ENCODE peak calls at places on chromosomes 4 and X, in ten cellular contexts. U, F, Q, D, P, B, J, X, A and R are unnamed samples.

GRCh38 chr4:35459045-35459444 is 785.3 kb downstream of the ARAP2 start:
- DNase-seq in U (no peak), F (no peak), Q (no peak), D (no peak), P (no peak), B (no peak), J (no peak), X (no peak), A (no peak), R (no peak)

GRCh38 chr4:71614626-71615025 is 169.3 kb downstream of the GC start:
- DNase-seq in U (no peak), F (no peak), Q (no peak), D (no peak), P (no peak), B (no peak), J (no peak), X (no peak), A (no peak), R (no peak)

GRCh38 chr4:177161781-177162180 is 147.9 kb upstream of the NEIL3 start:
- DNase-seq in U (no peak), F (no peak), Q (no peak), D (no peak), P (peak), B (no peak), J (no peak), X (no peak), A (no peak), R (no peak)

GRCh38 chr4:73064536-73064935 is 5.0 kb downstream of the COX18 start:
- DNase-seq in U (no peak), F (no peak), Q (no peak), D (no peak), P (no peak), B (no peak), J (no peak), X (no peak), A (no peak), R (no peak)

GRCh38 chr4:6178757-6179156 is 21.6 kb downstream of the JAKMIP1 start:
- DNase-seq in U (no peak), F (no peak), Q (no peak), D (no peak), P (no peak), B (no peak), J (no peak), X (no peak), A (no peak), R (no peak)

GRCh38 chr4:47287735-47288134 is 175.8 kb downstream of the COMMD8 start:
- DNase-seq in U (no peak), F (no peak), Q (no peak), D (no peak), P (peak), B (peak), J (no peak), X (no peak), A (peak), R (no peak)

GRCh38 chrX:98568795-98569194 is 1685.1 kb downstream of the RPA4 start:
- DNase-seq in U (no peak), F (no peak), Q (no peak), D (no peak), P (no peak), B (no peak), J (no peak), X (no peak), A (no peak), R (no peak)

GRCh38 chrX:39905946-39906345 is 191.8 kb downstream of the BCOR start:
- DNase-seq in U (no peak), F (no peak), Q (no peak), D (no peak), P (no peak), B (no peak), J (no peak), X (no peak), A (no peak), R (no peak)

GRCh38 chr4:121656269-121656641 is 40.5 kb downstream of the ANXA5 start:
- DNase-seq in U (no peak), F (peak), Q (no peak), D (no peak), P (peak), B (peak), J (peak), X (peak), A (peak), R (no peak)

GRCh38 chr4:128285085-128286023 is 2.3 kb downstream of the PGRMC2 start:
- DNase-seq in U (no peak), F (no peak), Q (no peak), D (peak), P (peak), B (no peak), J (peak), X (no peak), A (peak), R (no peak)

GRCh38 chrX:153764786-153765137 is 713 bp downstream of the PLXNB3 start:
- DNase-seq in U (no peak), F (no peak), Q (no peak), D (peak), P (no peak), B (no peak), J (no peak), X (peak), A (no peak), R (no peak)

GRCh38 chrX:47529548-47529947 is 31.5 kb upstream of the ARAF start:
- DNase-seq in U (no peak), F (no peak), Q (no peak), D (no peak), P (no peak), B (no peak), J (no peak), X (no peak), A (no peak), R (no peak)

GRCh38 chrX:40010550-40011364 is 87.0 kb downstream of the BCOR start:
- DNase-seq in U (no peak), F (no peak), Q (no peak), D (no peak), P (no peak), B (no peak), J (no peak), X (no peak), A (no peak), R (no peak)

GRCh38 chr4:147846318-147847135 is 114.6 kb downstream of the ARHGAP10 start:
- DNase-seq in U (no peak), F (no peak), Q (no peak), D (no peak), P (no peak), B (no peak), J (no peak), X (no peak), A (no peak), R (no peak)

GRCh38 chr4:186765138-186765537 is 41.5 kb upstream of the FAT1 start:
- DNase-seq in U (no peak), F (no peak), Q (no peak), D (no peak), P (peak), B (no peak), J (no peak), X (no peak), A (peak), R (no peak)

GRCh38 chrX:119411959-119412358 is 12.8 kb downstream of the SLC25A43 start:
- DNase-seq in U (no peak), F (peak), Q (no peak), D (peak), P (no peak), B (no peak), J (no peak), X (no peak), A (no peak), R (no peak)

GRCh38 chrX:134406230-134406794 is 53.7 kb upstream of the HPRT1 start:
- DNase-seq in U (no peak), F (no peak), Q (no peak), D (no peak), P (no peak), B (no peak), J (no peak), X (no peak), A (no peak), R (no peak)

GRCh38 chrX:137362583-137362982 is 203.3 kb upstream of the ZIC3 start:
- DNase-seq in U (no peak), F (no peak), Q (no peak), D (no peak), P (no peak), B (no peak), J (no peak), X (no peak), A (no peak), R (no peak)

GRCh38 chrX:106159861-106160282 is 8.2 kb upstream of the PWWP3B start:
- DNase-seq in U (no peak), F (no peak), Q (no peak), D (no peak), P (no peak), B (no peak), J (no peak), X (no peak), A (no peak), R (no peak)

GRCh38 chr4:118086334-118086733 is 52.0 kb downstream of the NDST3 start:
- DNase-seq in U (no peak), F (no peak), Q (no peak), D (no peak), P (peak), B (no peak), J (no peak), X (no peak), A (peak), R (no peak)

GRCh38 chr4:7240341-7240740 is 48.0 kb downstream of the SORCS2 start:
- DNase-seq in U (no peak), F (no peak), Q (no peak), D (no peak), P (no peak), B (no peak), J (no peak), X (no peak), A (no peak), R (no peak)

GRCh38 chr4:114694770-114695169 is 96.2 kb downstream of the UGT8 start:
- DNase-seq in U (no peak), F (no peak), Q (no peak), D (no peak), P (peak), B (peak), J (no peak), X (no peak), A (peak), R (no peak)

GRCh38 chr4:13537011-13537831 is 7.1 kb downstream of the NKX3-2 start:
- DNase-seq in U (no peak), F (no peak), Q (no peak), D (no peak), P (no peak), B (no peak), J (no peak), X (no peak), A (no peak), R (peak)

GRCh38 chr4:143711543-143712159 is 11.2 kb upstream of the FREM3 start:
- DNase-seq in U (no peak), F (no peak), Q (no peak), D (no peak), P (no peak), B (no peak), J (no peak), X (no peak), A (no peak), R (no peak)

GRCh38 chrX:17597836-17598434 is 139.4 kb upstream of the SCML1 start:
- DNase-seq in U (no peak), F (peak), Q (no peak), D (peak), P (peak), B (peak), J (peak), X (peak), A (no peak), R (no peak)

GRCh38 chrX:68307767-68308166 is 125.5 kb downstream of the OPHN1 start:
- DNase-seq in U (no peak), F (no peak), Q (no peak), D (no peak), P (peak), B (peak), J (no peak), X (no peak), A (peak), R (no peak)

GRCh38 chrX:103910371-103910770 is 52.1 kb upstream of the TMSB15B start:
- DNase-seq in U (no peak), F (no peak), Q (no peak), D (no peak), P (no peak), B (no peak), J (no peak), X (no peak), A (no peak), R (no peak)

GRCh38 chrX:10085223-10085622 is 71.6 kb upstream of the CLCN4 start:
- DNase-seq in U (no peak), F (no peak), Q (no peak), D (no peak), P (no peak), B (no peak), J (no peak), X (no peak), A (no peak), R (no peak)

GRCh38 chrX:17453791-17454190 is 78.8 kb downstream of the NHS start:
- DNase-seq in U (no peak), F (no peak), Q (no peak), D (no peak), P (peak), B (no peak), J (no peak), X (no peak), A (no peak), R (no peak)

GRCh38 chrX:120517936-120518335 is 42.8 kb downstream of the CUL4B start:
- DNase-seq in U (no peak), F (no peak), Q (no peak), D (no peak), P (peak), B (peak), J (no peak), X (no peak), A (peak), R (no peak)

DNA sequence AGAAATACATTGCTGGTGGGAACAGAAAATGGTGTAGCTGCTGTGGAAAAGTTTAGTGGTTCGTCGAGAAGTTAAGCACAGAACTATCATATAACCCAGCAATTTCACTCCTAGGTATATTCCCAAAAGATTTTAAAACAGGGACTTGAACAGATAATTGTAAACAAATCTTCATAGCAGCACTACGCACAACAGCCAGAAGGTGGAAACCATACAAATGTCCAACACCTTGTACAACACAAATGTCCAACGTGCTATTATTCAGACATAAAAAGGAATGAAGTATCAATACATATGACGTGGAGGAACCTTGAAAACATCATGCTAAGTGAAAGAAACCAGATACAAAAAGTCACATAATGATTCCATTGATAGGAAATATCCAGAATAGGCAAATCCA is 37.9 kb downstream of the CUL4B start:
- DNase-seq in U (no peak), F (no peak), Q (no peak), D (no peak), P (no peak), B (no peak), J (no peak), X (no peak), A (no peak), R (no peak)
- TF ChIP-seq CTCF in U (no peak), F (no peak), Q (no peak), D (no peak), P (no peak), B (peak), J (no peak), X (no peak), A (no peak), R (peak)

GRCh38 chrX:87578978-87579377 is 61.4 kb downstream of the KLHL4 start:
- DNase-seq in U (no peak), F (no peak), Q (no peak), D (no peak), P (no peak), B (no peak), J (no peak), X (no peak), A (no peak), R (no peak)
- TF ChIP-seq CTCF in U (peak), F (no peak), Q (no peak), D (no peak), P (no peak), B (peak), J (no peak), X (no peak), A (no peak), R (peak)

DNA sequence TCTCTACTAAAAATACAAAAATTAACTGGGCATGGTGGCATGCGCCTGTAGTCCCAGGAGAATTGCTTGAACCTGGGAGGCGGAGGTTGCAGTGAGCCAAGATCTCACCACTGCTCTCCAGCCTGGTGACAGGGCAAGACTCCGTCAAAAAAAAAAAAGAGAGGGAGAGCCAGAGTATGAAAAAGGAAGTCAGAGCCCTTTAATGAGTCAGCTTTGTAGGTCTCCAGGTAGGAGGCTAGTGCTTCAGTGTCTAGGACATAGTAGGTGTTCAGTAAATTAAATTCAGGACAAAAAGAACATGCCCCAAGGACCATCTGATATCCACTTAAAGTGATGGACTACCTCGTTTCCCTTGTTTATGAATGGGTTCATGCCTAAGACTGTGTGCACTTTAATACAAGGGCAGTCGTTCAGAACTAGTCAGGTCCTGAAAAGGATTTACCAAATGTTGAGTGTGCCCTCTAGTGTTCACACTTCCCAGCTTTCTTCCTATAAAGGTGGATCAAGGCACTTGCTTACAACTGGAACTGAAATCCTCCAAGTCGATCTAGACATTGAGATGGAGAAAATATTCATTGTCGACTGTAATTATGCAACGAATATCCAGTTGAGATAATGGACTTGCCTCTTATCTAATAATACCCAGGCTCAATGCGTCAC is 29.0 kb downstream of the F9 start:
- DNase-seq in U (peak), F (no peak), Q (no peak), D (no peak), P (peak), B (peak), J (peak), X (no peak), A (peak), R (no peak)
- TF ChIP-seq CTCF in U (peak), F (peak), Q (peak), D (peak), P (peak), B (peak), J (peak), X (peak), A (peak), R (peak)

GRCh38 chrX:7088968-7089615 is 58.4 kb upstream of the STS start:
- DNase-seq in U (peak), F (no peak), Q (peak), D (peak), P (no peak), B (no peak), J (no peak), X (no peak), A (no peak), R (no peak)
- TF ChIP-seq CTCF in U (peak), F (no peak), Q (peak), D (peak), P (no peak), B (peak), J (no peak), X (no peak), A (no peak), R (peak)

DNA sequence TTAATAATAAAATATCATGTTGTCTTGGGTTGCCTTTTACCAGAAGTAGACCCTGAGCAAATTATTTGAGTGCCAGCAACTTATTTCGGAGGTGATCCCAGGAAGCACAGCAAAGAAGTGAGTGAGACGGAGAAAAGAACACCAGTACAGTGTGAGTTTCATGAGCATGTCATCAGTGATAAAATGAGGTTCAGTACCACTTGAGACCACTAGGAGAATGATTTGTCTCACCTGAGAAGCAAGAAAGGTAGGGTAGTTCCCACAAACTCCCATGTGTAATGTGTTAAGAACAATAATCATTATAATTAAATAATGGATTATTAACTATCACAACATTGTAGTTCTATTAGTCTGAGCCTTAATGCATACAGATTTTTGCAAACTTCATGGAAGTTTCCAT is 112.8 kb upstream of the DMD start:
- DNase-seq in U (no peak), F (no peak), Q (no peak), D (no peak), P (no peak), B (no peak), J (no peak), X (no peak), A (no peak), R (no peak)
- TF ChIP-seq CTCF in U (peak), F (no peak), Q (no peak), D (no peak), P (no peak), B (peak), J (no peak), X (no peak), A (peak), R (peak)

GRCh38 chr4:16466581-16466980 is 240.3 kb upstream of the TAPT1 start:
- DNase-seq in U (no peak), F (no peak), Q (no peak), D (no peak), P (no peak), B (no peak), J (no peak), X (no peak), A (no peak), R (no peak)

GRCh38 chr4:16467061-16467460 is 240.8 kb upstream of the TAPT1 start:
- DNase-seq in U (no peak), F (no peak), Q (no peak), D (no peak), P (no peak), B (no peak), J (no peak), X (no peak), A (no peak), R (no peak)

GRCh38 chr4:16461362-16461761 is 235.1 kb upstream of the TAPT1 start:
- DNase-seq in U (no peak), F (no peak), Q (no peak), D (no peak), P (peak), B (no peak), J (no peak), X (no peak), A (peak), R (no peak)

DNA sequence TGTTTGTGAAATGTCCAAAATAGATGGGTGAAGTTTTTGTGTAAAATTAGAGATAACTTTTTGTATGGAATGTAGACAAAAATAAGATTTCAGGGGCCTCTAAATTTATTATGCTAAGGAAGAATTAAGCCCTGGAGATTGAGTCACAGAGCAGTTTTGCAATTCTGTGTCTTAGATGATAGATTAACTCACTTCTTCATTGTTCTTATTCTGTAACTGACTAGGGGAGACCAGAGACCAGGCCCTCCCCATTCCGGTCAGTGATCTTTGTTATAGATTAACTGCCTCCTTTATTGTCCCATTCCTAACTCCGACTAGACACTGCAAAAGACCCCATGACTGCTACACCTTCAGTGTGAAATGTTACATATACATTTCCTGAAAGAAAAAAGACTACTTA is 238.4 kb upstream of the TAPT1 start:
- DNase-seq in U (no peak), F (no peak), Q (no peak), D (no peak), P (no peak), B (no peak), J (no peak), X (no peak), A (no peak), R (no peak)
- TF ChIP-seq CTCF in U (no peak), F (no peak), Q (no peak), D (no peak), P (no peak), B (no peak), J (no peak), X (no peak), A (no peak), R (no peak)

GRCh38 chr4:56619160-56619559 is 61.9 kb downstream of the HOPX start:
- DNase-seq in U (no peak), F (no peak), Q (no peak), D (no peak), P (no peak), B (peak), J (no peak), X (no peak), A (no peak), R (no peak)
- TF ChIP-seq CTCF in U (no peak), F (no peak), Q (peak), D (no peak), P (no peak), B (peak), J (no peak), X (no peak), A (no peak), R (peak)